ENCODE peak calls at places on chromosomes 6 and 20, in six cellular contexts. Z is uterus, H is GM12878, S is mesothelial cell of epicardium, U is nephron progenitor cell, L is Peyer's patch. I is an unnamed sample.

GRCh38 chr6:166588691-166589333 is 2.3 kb upstream of the RAMACL start:
- DNase-seq in Z (no peak), H (peak), S (no peak), U (no peak), L (peak), I (no peak)

GRCh38 chr20:19210426-19211155 is 1.9 kb upstream of the SLC24A3 start:
- DNase-seq in Z (peak), H (no peak), S (no peak), U (no peak), L (no peak), I (peak)

GRCh38 chr6:90082847-90083246 is 188.6 kb downstream of the GJA10 start:
- DNase-seq in Z (no peak), H (no peak), S (no peak), U (no peak), L (no peak), I (no peak)

GRCh38 chr6:31336872-31337496 is 20.0 kb downstream of the HLA-B start:
- DNase-seq in Z (no peak), H (no peak), S (no peak), U (no peak), L (no peak), I (no peak)

GRCh38 chr20:50721881-50722281 is 9.5 kb upstream of the PARD6B start:
- DNase-seq in Z (peak), H (no peak), S (no peak), U (no peak), L (no peak), I (no peak)

GRCh38 chr20:49583669-49584417 is 15.9 kb upstream of the PTGIS start:
- DNase-seq in Z (peak), H (no peak), S (no peak), U (no peak), L (no peak), I (peak)

GRCh38 chr6:15508363-15509330 is 154.2 kb downstream of the DTNBP1 start:
- DNase-seq in Z (no peak), H (no peak), S (no peak), U (no peak), L (no peak), I (no peak)

GRCh38 chr6:21375717-21376116 is 217.8 kb upstream of the SOX4 start:
- DNase-seq in Z (no peak), H (no peak), S (no peak), U (no peak), L (no peak), I (no peak)

GRCh38 chr20:45592574-45593189 is 13.6 kb upstream of the WFDC8 start:
- DNase-seq in Z (no peak), H (no peak), S (no peak), U (no peak), L (no peak), I (no peak)

GRCh38 chr20:24695529-24696225 is 226.2 kb downstream of the SYNDIG1 start:
- DNase-seq in Z (no peak), H (no peak), S (no peak), U (no peak), L (peak), I (peak)

GRCh38 chr6:41652876-41653641 is 14.8 kb downstream of the MDFI start:
- DNase-seq in Z (no peak), H (no peak), S (no peak), U (no peak), L (no peak), I (no peak)

GRCh38 chr6:39302669-39303424 is 11.4 kb downstream of the KCNK17 start:
- DNase-seq in Z (peak), H (peak), S (peak), U (peak), L (peak), I (peak)
- TF ChIP-seq CTCF in Z (peak), H (peak), S (peak), U (peak), L (peak), I (peak)

DNA sequence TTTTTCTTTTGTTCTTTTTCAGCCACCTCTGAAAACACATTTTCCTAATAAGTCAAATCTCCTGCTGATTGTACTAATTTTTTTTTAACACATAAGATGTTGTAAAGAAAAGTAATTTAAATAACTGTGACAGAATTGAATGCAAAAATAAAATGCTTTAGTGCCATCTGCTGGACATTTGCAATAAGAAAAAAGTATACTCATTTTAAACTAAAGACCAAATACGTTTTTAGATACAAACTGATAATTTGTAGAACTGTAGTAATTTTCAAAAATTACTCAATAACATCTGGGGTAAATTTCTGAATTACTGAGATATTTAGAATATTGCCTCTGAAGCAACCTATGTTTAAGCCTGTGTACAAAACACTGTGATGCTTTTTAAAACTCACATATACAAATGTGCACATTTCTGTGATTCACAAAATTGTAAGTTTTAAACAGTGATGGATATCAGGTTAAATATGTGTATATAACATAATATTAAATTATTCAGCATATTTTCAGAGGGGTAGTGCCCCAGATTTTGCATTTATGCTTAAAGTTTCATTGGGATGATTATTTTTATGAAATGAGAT is 198.7 kb downstream of the RIMS1 start:
- DNase-seq in Z (no peak), H (no peak), S (no peak), U (no peak), L (no peak), I (no peak)
- TF ChIP-seq CTCF in Z (no peak), H (peak), S (peak), U (peak), L (no peak), I (peak)

DNA sequence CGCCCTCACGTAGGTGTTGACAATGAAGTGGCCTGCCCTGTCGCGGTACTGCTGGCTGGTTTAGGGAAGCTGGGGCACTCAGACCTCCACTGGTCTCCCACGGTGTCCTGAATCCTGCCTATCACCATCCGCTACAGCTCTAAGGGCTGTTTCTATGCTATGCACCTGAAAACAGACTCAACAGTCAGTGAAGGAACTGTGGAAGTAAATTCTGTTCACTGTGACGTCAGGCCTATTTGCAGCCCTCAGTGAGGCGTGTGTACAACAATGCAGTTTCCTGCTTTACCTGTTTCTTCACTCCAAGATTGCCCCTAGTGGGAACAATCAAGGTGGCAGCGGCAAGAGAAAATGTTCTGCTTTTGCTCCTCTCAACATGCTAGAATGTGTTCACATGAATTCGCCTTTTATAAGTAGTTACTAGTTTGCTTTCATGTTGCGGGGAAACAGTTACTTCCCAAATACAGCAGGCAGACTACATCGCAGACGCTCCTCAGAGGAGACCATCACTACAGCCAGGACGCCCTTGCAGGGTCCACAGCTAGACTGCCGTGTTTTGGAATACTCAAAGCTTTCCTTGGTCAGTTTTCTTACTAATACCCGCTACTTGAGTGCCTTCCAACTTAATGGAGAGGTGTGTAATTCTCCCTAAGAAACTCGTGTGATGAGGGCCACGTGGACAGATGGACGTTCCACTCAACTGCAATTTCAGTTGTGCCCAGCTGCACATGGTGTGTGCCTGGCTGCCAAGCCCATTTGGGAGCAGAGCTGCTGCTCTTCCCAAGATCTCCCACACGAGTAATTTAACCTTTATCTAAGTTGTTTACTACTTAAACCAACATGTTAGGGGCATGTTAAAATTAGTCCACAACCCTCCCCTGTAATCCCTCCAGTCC is 25.4 kb downstream of the DIDO1 start:
- DNase-seq in Z (no peak), H (no peak), S (no peak), U (no peak), L (no peak), I (no peak)
- TF ChIP-seq CTCF in Z (no peak), H (no peak), S (no peak), U (no peak), L (peak), I (no peak)

DNA sequence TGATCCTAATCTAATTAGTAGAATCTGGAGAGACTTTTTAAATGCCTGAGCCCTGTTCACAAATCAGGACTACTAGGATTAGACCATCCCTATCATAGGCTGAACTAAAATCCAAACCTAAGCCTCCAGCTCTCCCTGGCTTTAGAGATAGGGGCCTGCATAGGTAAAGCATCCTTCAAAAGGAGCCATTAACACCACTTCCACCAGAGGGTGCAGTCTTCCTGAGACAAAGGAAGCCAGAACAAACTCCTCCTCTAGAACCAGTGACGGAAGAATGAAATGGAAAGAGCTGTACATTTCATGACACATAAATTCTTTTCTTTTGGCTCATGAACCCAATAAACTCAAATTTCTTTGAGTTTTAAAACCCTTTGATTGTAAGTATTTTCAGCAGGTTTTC is 291.2 kb upstream of the ADGRB3 start:
- DNase-seq in Z (no peak), H (no peak), S (no peak), U (peak), L (no peak), I (no peak)
- TF ChIP-seq CTCF in Z (no peak), H (peak), S (no peak), U (peak), L (no peak), I (no peak)

GRCh38 chr20:32537657-32538525 is 47.2 kb downstream of the NOL4L start:
- DNase-seq in Z (no peak), H (no peak), S (no peak), U (peak), L (no peak), I (no peak)
- TF ChIP-seq CTCF in Z (no peak), H (no peak), S (no peak), U (no peak), L (no peak), I (no peak)

GRCh38 chr6:141309295-141309694 is 823.4 kb upstream of the GJE1 start:
- DNase-seq in Z (no peak), H (no peak), S (no peak), U (no peak), L (no peak), I (no peak)
- TF ChIP-seq CTCF in Z (no peak), H (no peak), S (no peak), U (no peak), L (no peak), I (no peak)

GRCh38 chr20:36439731-36440072 is 101.6 kb upstream of the MYL9 start:
- DNase-seq in Z (no peak), H (no peak), S (no peak), U (no peak), L (no peak), I (no peak)
- TF ChIP-seq CTCF in Z (no peak), H (no peak), S (no peak), U (peak), L (no peak), I (no peak)

GRCh38 chr6:49548613-49549304 is 1.7 kb upstream of the C6orf141 start:
- DNase-seq in Z (no peak), H (no peak), S (no peak), U (no peak), L (no peak), I (no peak)
- TF ChIP-seq CTCF in Z (no peak), H (no peak), S (no peak), U (no peak), L (no peak), I (no peak)

GRCh38 chr6:16872543-16873230 is 111.4 kb upstream of the ATXN1 start:
- DNase-seq in Z (no peak), H (no peak), S (no peak), U (no peak), L (no peak), I (no peak)
- TF ChIP-seq CTCF in Z (no peak), H (peak), S (no peak), U (no peak), L (no peak), I (no peak)

GRCh38 chr6:17004269-17004668 is 97.6 kb upstream of the STMND1 start:
- DNase-seq in Z (no peak), H (no peak), S (no peak), U (no peak), L (no peak), I (no peak)

GRCh38 chr6:17002123-17002522 is 99.7 kb upstream of the STMND1 start:
- DNase-seq in Z (no peak), H (no peak), S (no peak), U (no peak), L (no peak), I (no peak)

GRCh38 chr6:16999486-17000436 is 102.1 kb upstream of the STMND1 start:
- DNase-seq in Z (no peak), H (no peak), S (no peak), U (no peak), L (no peak), I (no peak)

DNA sequence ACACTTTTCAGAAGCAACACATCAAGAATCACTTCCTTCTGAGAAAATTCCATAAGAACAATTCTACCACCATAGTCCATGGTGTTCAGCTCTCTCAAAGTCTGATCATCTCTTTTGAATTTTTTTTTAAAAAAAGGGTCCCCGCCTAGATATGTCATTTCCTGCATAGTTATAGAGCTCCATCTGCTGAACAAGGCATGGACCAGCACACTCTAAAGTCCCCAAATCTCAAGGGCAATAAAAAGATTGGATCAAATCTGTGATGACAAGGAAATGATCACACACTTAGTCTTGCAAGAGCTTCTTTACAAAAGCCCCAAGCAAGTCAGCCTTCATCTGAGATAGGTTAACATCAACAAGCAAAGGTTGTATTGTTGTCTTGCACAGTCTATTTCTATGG is 100.7 kb upstream of the STMND1 start:
- DNase-seq in Z (no peak), H (no peak), S (no peak), U (no peak), L (no peak), I (no peak)
- TF ChIP-seq CTCF in Z (no peak), H (no peak), S (no peak), U (no peak), L (no peak), I (no peak)

I was measured in lung.